ENCODE peak calls at places on chromosome 12, in seven cellular contexts. J, Y, L, Q, W, D and B are unnamed samples.

GRCh38 chr12:58712981-58713380 is 207.3 kb downstream of the LRIG3 start:
- DNase-seq in J (no peak), Y (no peak), L (no peak), Q (no peak), W (no peak), D (no peak), B (no peak)

GRCh38 chr12:91999823-92000222 is 145.8 kb downstream of the BTG1 start:
- DNase-seq in J (no peak), Y (no peak), L (no peak), Q (no peak), W (no peak), D (no peak), B (no peak)

GRCh38 chr12:122437656-122438121 is 15.2 kb upstream of the CLIP1 start:
- DNase-seq in J (no peak), Y (no peak), L (peak), Q (peak), W (no peak), D (peak), B (peak)

GRCh38 chr12:105226219-105226618 is 9.8 kb downstream of the APPL2 start:
- DNase-seq in J (peak), Y (peak), L (peak), Q (peak), W (no peak), D (peak), B (peak)

GRCh38 chr12:121423253-121423652 is 23.3 kb downstream of the RNF34 start:
- DNase-seq in J (no peak), Y (no peak), L (no peak), Q (no peak), W (no peak), D (no peak), B (no peak)

GRCh38 chr12:18158774-18159557 is 69.0 kb upstream of the RERGL start:
- DNase-seq in J (peak), Y (no peak), L (peak), Q (peak), W (no peak), D (no peak), B (no peak)

GRCh38 chr12:6950944-6951540 is at the start of gene PTPN6:
- DNase-seq in J (no peak), Y (peak), L (no peak), Q (no peak), W (no peak), D (no peak), B (peak)

GRCh38 chr12:131950182-131950913 is 606 bp downstream of the EP400 start:
- DNase-seq in J (no peak), Y (peak), L (no peak), Q (no peak), W (peak), D (no peak), B (peak)

GRCh38 chr12:111268738-111269572 is 99.9 kb downstream of the PHETA1 start:
- DNase-seq in J (no peak), Y (peak), L (peak), Q (peak), W (no peak), D (no peak), B (no peak)

GRCh38 chr12:131829351-131829794 is 1.2 kb downstream of the MMP17 start:
- DNase-seq in J (no peak), Y (no peak), L (no peak), Q (peak), W (no peak), D (no peak), B (peak)

GRCh38 chr12:47722926-47723631 is 2.2 kb downstream of the ENDOU start:
- DNase-seq in J (no peak), Y (no peak), L (no peak), Q (no peak), W (no peak), D (no peak), B (no peak)

GRCh38 chr12:87953257-87953860 is 75.8 kb downstream of the C12orf50 start:
- DNase-seq in J (peak), Y (no peak), L (peak), Q (peak), W (no peak), D (peak), B (no peak)

GRCh38 chr12:42234970-42235369 is 3.1 kb downstream of the YAF2 start:
- DNase-seq in J (no peak), Y (no peak), L (peak), Q (peak), W (no peak), D (no peak), B (no peak)

GRCh38 chr12:26429070-26429691 is 233.8 kb downstream of the SSPN start:
- DNase-seq in J (no peak), Y (no peak), L (no peak), Q (no peak), W (no peak), D (no peak), B (no peak)

GRCh38 chr12:93029091-93029490 is 100.0 kb upstream of the EEA1 start:
- DNase-seq in J (no peak), Y (no peak), L (no peak), Q (no peak), W (no peak), D (no peak), B (no peak)

GRCh38 chr12:750356-751191 is 1.8 kb upstream of the WNK1 start:
- DNase-seq in J (no peak), Y (no peak), L (no peak), Q (no peak), W (no peak), D (no peak), B (no peak)

GRCh38 chr12:24898185-24898584 is 50.7 kb downstream of the BCAT1 start:
- DNase-seq in J (no peak), Y (no peak), L (peak), Q (peak), W (no peak), D (no peak), B (no peak)

GRCh38 chr12:117897379-117898161 is 71.2 kb downstream of the KSR2 start:
- DNase-seq in J (no peak), Y (no peak), L (no peak), Q (no peak), W (no peak), D (no peak), B (no peak)

GRCh38 chr12:14384783-14385638 is 19.5 kb downstream of the ATF7IP start:
- DNase-seq in J (peak), Y (peak), L (peak), Q (peak), W (peak), D (peak), B (peak)

GRCh38 chr12:127619869-127620769 is 646.9 kb upstream of the TMEM132C start:
- DNase-seq in J (no peak), Y (no peak), L (no peak), Q (no peak), W (no peak), D (peak), B (no peak)

GRCh38 chr12:65209655-65210043 is 40.3 kb downstream of the LEMD3 start:
- DNase-seq in J (no peak), Y (no peak), L (no peak), Q (peak), W (no peak), D (no peak), B (no peak)

GRCh38 chr12:89836026-89836425 is 127.4 kb upstream of the ATP2B1 start:
- DNase-seq in J (no peak), Y (no peak), L (peak), Q (no peak), W (no peak), D (no peak), B (no peak)

GRCh38 chr12:128609861-128610260 is 213.9 kb downstream of the SLC15A4 start:
- DNase-seq in J (no peak), Y (no peak), L (no peak), Q (no peak), W (no peak), D (no peak), B (peak)

GRCh38 chr12:990308-990648 is 745 bp upstream of the ERC1 start:
- DNase-seq in J (no peak), Y (peak), L (peak), Q (peak), W (no peak), D (peak), B (peak)

GRCh38 chr12:12209043-12209442 is 57.8 kb downstream of the LRP6 start:
- DNase-seq in J (no peak), Y (no peak), L (no peak), Q (no peak), W (no peak), D (no peak), B (no peak)

GRCh38 chr12:29517265-29517664 is 19.8 kb upstream of the OVCH1 start:
- DNase-seq in J (no peak), Y (no peak), L (no peak), Q (no peak), W (no peak), D (no peak), B (no peak)

GRCh38 chr12:12716151-12716844 is 870 bp upstream of the CDKN1B start:
- DNase-seq in J (no peak), Y (no peak), L (peak), Q (peak), W (no peak), D (no peak), B (no peak)

GRCh38 chr12:114918535-114919233 is 234.7 kb upstream of the TBX3 start:
- DNase-seq in J (no peak), Y (no peak), L (peak), Q (peak), W (no peak), D (peak), B (no peak)

GRCh38 chr12:2691340-2692111 is 103.2 kb upstream of the FKBP4 start:
- DNase-seq in J (no peak), Y (peak), L (no peak), Q (no peak), W (peak), D (no peak), B (no peak)

GRCh38 chr12:94266390-94266789 is 118.0 kb downstream of the PLXNC1 start:
- DNase-seq in J (no peak), Y (no peak), L (no peak), Q (no peak), W (no peak), D (no peak), B (no peak)

GRCh38 chr12:96902076-96902475 is 5.0 kb upstream of the NEDD1 start:
- DNase-seq in J (no peak), Y (no peak), L (peak), Q (peak), W (no peak), D (no peak), B (no peak)

GRCh38 chr12:120283318-120283717 is 8.4 kb downstream of the RNU4-2 start:
- DNase-seq in J (no peak), Y (no peak), L (no peak), Q (no peak), W (no peak), D (no peak), B (no peak)

GRCh38 chr12:125160556-125160955 is 95.3 kb downstream of the AACS start:
- DNase-seq in J (no peak), Y (no peak), L (no peak), Q (no peak), W (no peak), D (no peak), B (no peak)

GRCh38 chr12:1350934-1351240 is 243.5 kb downstream of the FBXL14 start:
- DNase-seq in J (no peak), Y (no peak), L (peak), Q (no peak), W (no peak), D (no peak), B (no peak)